ENCODE peak calls at places on chromosome 18, in seven cellular contexts. C, U, A, Z, W, F and N are unnamed samples.

GRCh38 chr18:35920623-35921022 is 51.9 kb upstream of the RMP24 start:
- DNase-seq in C (no peak), U (no peak), A (no peak), Z (no peak), W (no peak), F (no peak), N (no peak)

GRCh38 chr18:46260879-46261143 is 156.6 kb downstream of the HAUS1 start:
- DNase-seq in C (peak), U (no peak), A (no peak), Z (peak), W (no peak), F (no peak), N (no peak)

GRCh38 chr18:45688113-45688512 is 35.9 kb upstream of the SLC14A1 start:
- DNase-seq in C (peak), U (no peak), A (no peak), Z (peak), W (peak), F (no peak), N (no peak)

GRCh38 chr18:79818036-79818435 is 20.3 kb downstream of the KCNG2 start:
- DNase-seq in C (no peak), U (no peak), A (no peak), Z (peak), W (peak), F (no peak), N (no peak)

GRCh38 chr18:58221060-58221725 is 177.2 kb downstream of the NEDD4L start:
- DNase-seq in C (peak), U (no peak), A (peak), Z (peak), W (peak), F (no peak), N (no peak)

GRCh38 chr18:50797147-50797546 is 22.7 kb downstream of the MRO start:
- DNase-seq in C (no peak), U (no peak), A (peak), Z (no peak), W (no peak), F (no peak), N (no peak)

GRCh38 chr18:2223394-2223793 is 347.9 kb downstream of the METTL4 start:
- DNase-seq in C (peak), U (peak), A (no peak), Z (peak), W (peak), F (no peak), N (no peak)

GRCh38 chr18:49875155-49875554 is 61.8 kb upstream of the ACAA2 start:
- DNase-seq in C (no peak), U (no peak), A (no peak), Z (no peak), W (no peak), F (no peak), N (no peak)

GRCh38 chr18:48902856-48903601 is 47.7 kb downstream of the SMAD7 start:
- DNase-seq in C (peak), U (no peak), A (peak), Z (peak), W (peak), F (no peak), N (peak)

GRCh38 chr18:48860276-48861180 is 90.2 kb downstream of the SMAD7 start:
- DNase-seq in C (peak), U (no peak), A (no peak), Z (no peak), W (no peak), F (no peak), N (no peak)

GRCh38 chr18:11307716-11308115 is 158.3 kb upstream of the PIEZO2 start:
- DNase-seq in C (no peak), U (no peak), A (no peak), Z (no peak), W (no peak), F (no peak), N (no peak)

GRCh38 chr18:26746284-26747130 is 119.0 kb downstream of the AQP4 start:
- DNase-seq in C (peak), U (no peak), A (no peak), Z (peak), W (peak), F (no peak), N (no peak)

GRCh38 chr18:45374878-45375630 is 240.2 kb upstream of the SLC14A2 start:
- DNase-seq in C (no peak), U (no peak), A (peak), Z (no peak), W (no peak), F (no peak), N (no peak)

GRCh38 chr18:35528749-35529274 is 31.1 kb upstream of the INO80C start:
- DNase-seq in C (no peak), U (no peak), A (no peak), Z (no peak), W (no peak), F (no peak), N (no peak)